ENCODE peak calls at places on chromosomes 2 and 18, in nine cellular contexts. One of them, this sample, is unnamed.

GRCh38 chr2:98704499-98705332 is 26.2 kb downstream of the MGAT4A start:
- DNase-seq in T-helper 2 cell: no peak
- DNase-seq in BJ: no peak
- DNase-seq in astrocyte of the spinal cord: no peak
- DNase-seq in activated naive CD4-positive, alpha-beta T cell treated with anti-CD3 and anti-CD28 coated beads, Interleukin-2, amount 10 ng/mL, durations not matched to agents 7 days and 5 days: no peak
- DNase-seq in germinal center: no peak
- DNase-seq in ACHN: no peak
- DNase-seq in HFF-Myc: no peak
- DNase-seq in stimulated activated effector memory CD8-positive, alpha-beta T cell treated with anti-CD3 and anti-CD28 coated beads, Interleukin-12 subunit alpha, Interleukin-12 subunit beta, amount 100 ng/mL, for 72 hours: no peak
- DNase-seq in this sample: no peak

GRCh38 chr2:234932591-234933168 is 19.1 kb upstream of the SH3BP4 start:
- DNase-seq in stimulated activated effector memory CD8-positive, alpha-beta T cell treated with anti-CD3 and anti-CD28 coated beads, Interleukin-12 subunit alpha, Interleukin-12 subunit beta, amount 100 ng/mL, for 72 hours: peak
- DNase-seq in astrocyte of the spinal cord: no peak
- DNase-seq in HFF-Myc: no peak
- DNase-seq in BJ: no peak
- DNase-seq in ACHN: no peak
- DNase-seq in germinal center: no peak
- DNase-seq in T-helper 2 cell: no peak
- DNase-seq in activated naive CD4-positive, alpha-beta T cell treated with anti-CD3 and anti-CD28 coated beads, Interleukin-2, amount 10 ng/mL, durations not matched to agents 7 days and 5 days: no peak
- DNase-seq in this sample: peak

GRCh38 chr2:8679827-8680731 is 1.8 kb upstream of the ID2 start:
- DNase-seq in T-helper 2 cell: no peak
- DNase-seq in stimulated activated effector memory CD8-positive, alpha-beta T cell treated with anti-CD3 and anti-CD28 coated beads, Interleukin-12 subunit alpha, Interleukin-12 subunit beta, amount 100 ng/mL, for 72 hours: peak
- DNase-seq in astrocyte of the spinal cord: peak
- DNase-seq in activated naive CD4-positive, alpha-beta T cell treated with anti-CD3 and anti-CD28 coated beads, Interleukin-2, amount 10 ng/mL, durations not matched to agents 7 days and 5 days: no peak
- DNase-seq in ACHN: peak
- DNase-seq in BJ: no peak
- DNase-seq in germinal center: no peak
- DNase-seq in HFF-Myc: no peak
- DNase-seq in this sample: peak

GRCh38 chr2:239606955-239607794 is 206.4 kb upstream of the HDAC4 start:
- DNase-seq in stimulated activated effector memory CD8-positive, alpha-beta T cell treated with anti-CD3 and anti-CD28 coated beads, Interleukin-12 subunit alpha, Interleukin-12 subunit beta, amount 100 ng/mL, for 72 hours: peak
- DNase-seq in ACHN: no peak
- DNase-seq in activated naive CD4-positive, alpha-beta T cell treated with anti-CD3 and anti-CD28 coated beads, Interleukin-2, amount 10 ng/mL, durations not matched to agents 7 days and 5 days: no peak
- DNase-seq in astrocyte of the spinal cord: no peak
- DNase-seq in BJ: no peak
- DNase-seq in germinal center: no peak
- DNase-seq in T-helper 2 cell: no peak
- DNase-seq in HFF-Myc: no peak
- DNase-seq in this sample: no peak

GRCh38 chr2:225025917-225026571 is 16.2 kb downstream of the DOCK10 start:
- DNase-seq in BJ: peak
- DNase-seq in T-helper 2 cell: no peak
- DNase-seq in astrocyte of the spinal cord: peak
- DNase-seq in stimulated activated effector memory CD8-positive, alpha-beta T cell treated with anti-CD3 and anti-CD28 coated beads, Interleukin-12 subunit alpha, Interleukin-12 subunit beta, amount 100 ng/mL, for 72 hours: no peak
- DNase-seq in activated naive CD4-positive, alpha-beta T cell treated with anti-CD3 and anti-CD28 coated beads, Interleukin-2, amount 10 ng/mL, durations not matched to agents 7 days and 5 days: peak
- DNase-seq in ACHN: no peak
- DNase-seq in germinal center: no peak
- DNase-seq in HFF-Myc: no peak
- DNase-seq in this sample: no peak

GRCh38 chr2:85577386-85578242 is at the start of gene VAMP8:
- DNase-seq in BJ: no peak
- DNase-seq in HFF-Myc: no peak
- DNase-seq in astrocyte of the spinal cord: no peak
- DNase-seq in germinal center: peak
- DNase-seq in stimulated activated effector memory CD8-positive, alpha-beta T cell treated with anti-CD3 and anti-CD28 coated beads, Interleukin-12 subunit alpha, Interleukin-12 subunit beta, amount 100 ng/mL, for 72 hours: peak
- DNase-seq in ACHN: peak
- DNase-seq in T-helper 2 cell: peak
- DNase-seq in activated naive CD4-positive, alpha-beta T cell treated with anti-CD3 and anti-CD28 coated beads, Interleukin-2, amount 10 ng/mL, durations not matched to agents 7 days and 5 days: peak
- DNase-seq in this sample: no peak

GRCh38 chr2:149692837-149693518 is 105.4 kb upstream of the MMADHC start:
- DNase-seq in stimulated activated effector memory CD8-positive, alpha-beta T cell treated with anti-CD3 and anti-CD28 coated beads, Interleukin-12 subunit alpha, Interleukin-12 subunit beta, amount 100 ng/mL, for 72 hours: no peak
- DNase-seq in HFF-Myc: no peak
- DNase-seq in BJ: peak
- DNase-seq in germinal center: no peak
- DNase-seq in activated naive CD4-positive, alpha-beta T cell treated with anti-CD3 and anti-CD28 coated beads, Interleukin-2, amount 10 ng/mL, durations not matched to agents 7 days and 5 days: no peak
- DNase-seq in T-helper 2 cell: no peak
- DNase-seq in ACHN: no peak
- DNase-seq in astrocyte of the spinal cord: no peak
- DNase-seq in this sample: no peak

GRCh38 chr2:70385204-70385603 is 83.3 kb upstream of the FAM136A start:
- DNase-seq in T-helper 2 cell: no peak
- DNase-seq in astrocyte of the spinal cord: no peak
- DNase-seq in HFF-Myc: no peak
- DNase-seq in germinal center: no peak
- DNase-seq in stimulated activated effector memory CD8-positive, alpha-beta T cell treated with anti-CD3 and anti-CD28 coated beads, Interleukin-12 subunit alpha, Interleukin-12 subunit beta, amount 100 ng/mL, for 72 hours: no peak
- DNase-seq in ACHN: no peak
- DNase-seq in activated naive CD4-positive, alpha-beta T cell treated with anti-CD3 and anti-CD28 coated beads, Interleukin-2, amount 10 ng/mL, durations not matched to agents 7 days and 5 days: no peak
- DNase-seq in BJ: no peak
- DNase-seq in this sample: no peak

GRCh38 chr2:33529771-33530481 is 53.5 kb downstream of the RASGRP3 start:
- DNase-seq in activated naive CD4-positive, alpha-beta T cell treated with anti-CD3 and anti-CD28 coated beads, Interleukin-2, amount 10 ng/mL, durations not matched to agents 7 days and 5 days: no peak
- DNase-seq in astrocyte of the spinal cord: peak
- DNase-seq in BJ: peak
- DNase-seq in stimulated activated effector memory CD8-positive, alpha-beta T cell treated with anti-CD3 and anti-CD28 coated beads, Interleukin-12 subunit alpha, Interleukin-12 subunit beta, amount 100 ng/mL, for 72 hours: no peak
- DNase-seq in ACHN: peak
- DNase-seq in T-helper 2 cell: no peak
- DNase-seq in germinal center: no peak
- DNase-seq in HFF-Myc: peak
- DNase-seq in this sample: no peak

GRCh38 chr18:48658721-48659120 is 119.9 kb downstream of the CTIF start:
- DNase-seq in germinal center: no peak
- DNase-seq in ACHN: no peak
- DNase-seq in astrocyte of the spinal cord: no peak
- DNase-seq in activated naive CD4-positive, alpha-beta T cell treated with anti-CD3 and anti-CD28 coated beads, Interleukin-2, amount 10 ng/mL, durations not matched to agents 7 days and 5 days: no peak
- DNase-seq in HFF-Myc: no peak
- DNase-seq in stimulated activated effector memory CD8-positive, alpha-beta T cell treated with anti-CD3 and anti-CD28 coated beads, Interleukin-12 subunit alpha, Interleukin-12 subunit beta, amount 100 ng/mL, for 72 hours: no peak
- DNase-seq in T-helper 2 cell: no peak
- DNase-seq in BJ: no peak
- DNase-seq in this sample: no peak

GRCh38 chr2:109560265-109560664 is 53.5 kb downstream of the SEPTIN10 start:
- DNase-seq in astrocyte of the spinal cord: peak
- DNase-seq in T-helper 2 cell: no peak
- DNase-seq in activated naive CD4-positive, alpha-beta T cell treated with anti-CD3 and anti-CD28 coated beads, Interleukin-2, amount 10 ng/mL, durations not matched to agents 7 days and 5 days: no peak
- DNase-seq in stimulated activated effector memory CD8-positive, alpha-beta T cell treated with anti-CD3 and anti-CD28 coated beads, Interleukin-12 subunit alpha, Interleukin-12 subunit beta, amount 100 ng/mL, for 72 hours: no peak
- DNase-seq in BJ: no peak
- DNase-seq in germinal center: no peak
- DNase-seq in HFF-Myc: no peak
- DNase-seq in ACHN: no peak
- DNase-seq in this sample: no peak

GRCh38 chr2:195562624-195563566 is 94.1 kb upstream of the SLC39A10 start:
- DNase-seq in HFF-Myc: no peak
- DNase-seq in BJ: no peak
- DNase-seq in activated naive CD4-positive, alpha-beta T cell treated with anti-CD3 and anti-CD28 coated beads, Interleukin-2, amount 10 ng/mL, durations not matched to agents 7 days and 5 days: no peak
- DNase-seq in germinal center: no peak
- DNase-seq in astrocyte of the spinal cord: no peak
- DNase-seq in T-helper 2 cell: no peak
- DNase-seq in ACHN: no peak
- DNase-seq in stimulated activated effector memory CD8-positive, alpha-beta T cell treated with anti-CD3 and anti-CD28 coated beads, Interleukin-12 subunit alpha, Interleukin-12 subunit beta, amount 100 ng/mL, for 72 hours: peak
- DNase-seq in this sample: peak

GRCh38 chr2:241788572-241788971 is 11.9 kb downstream of the GAL3ST2 start:
- DNase-seq in T-helper 2 cell: peak
- DNase-seq in astrocyte of the spinal cord: no peak
- DNase-seq in stimulated activated effector memory CD8-positive, alpha-beta T cell treated with anti-CD3 and anti-CD28 coated beads, Interleukin-12 subunit alpha, Interleukin-12 subunit beta, amount 100 ng/mL, for 72 hours: peak
- DNase-seq in ACHN: no peak
- DNase-seq in HFF-Myc: no peak
- DNase-seq in activated naive CD4-positive, alpha-beta T cell treated with anti-CD3 and anti-CD28 coated beads, Interleukin-2, amount 10 ng/mL, durations not matched to agents 7 days and 5 days: peak
- DNase-seq in germinal center: no peak
- DNase-seq in BJ: no peak
- DNase-seq in this sample: no peak

GRCh38 chr2:112821142-112821541 is 15.4 kb downstream of the IL1B start:
- DNase-seq in ACHN: no peak
- DNase-seq in activated naive CD4-positive, alpha-beta T cell treated with anti-CD3 and anti-CD28 coated beads, Interleukin-2, amount 10 ng/mL, durations not matched to agents 7 days and 5 days: peak
- DNase-seq in germinal center: no peak
- DNase-seq in T-helper 2 cell: no peak
- DNase-seq in HFF-Myc: no peak
- DNase-seq in stimulated activated effector memory CD8-positive, alpha-beta T cell treated with anti-CD3 and anti-CD28 coated beads, Interleukin-12 subunit alpha, Interleukin-12 subunit beta, amount 100 ng/mL, for 72 hours: peak
- DNase-seq in BJ: no peak
- DNase-seq in astrocyte of the spinal cord: no peak
- DNase-seq in this sample: no peak

GRCh38 chr2:26770986-26771586 is 7.0 kb downstream of the SLC35F6 start:
- DNase-seq in activated naive CD4-positive, alpha-beta T cell treated with anti-CD3 and anti-CD28 coated beads, Interleukin-2, amount 10 ng/mL, durations not matched to agents 7 days and 5 days: peak
- DNase-seq in T-helper 2 cell: no peak
- DNase-seq in astrocyte of the spinal cord: peak
- DNase-seq in HFF-Myc: no peak
- DNase-seq in germinal center: no peak
- DNase-seq in BJ: peak
- DNase-seq in ACHN: peak
- DNase-seq in stimulated activated effector memory CD8-positive, alpha-beta T cell treated with anti-CD3 and anti-CD28 coated beads, Interleukin-12 subunit alpha, Interleukin-12 subunit beta, amount 100 ng/mL, for 72 hours: no peak
- DNase-seq in this sample: peak

GRCh38 chr18:58580078-58580477 is 48.8 kb downstream of the ALPK2 start:
- DNase-seq in germinal center: no peak
- DNase-seq in astrocyte of the spinal cord: peak
- DNase-seq in stimulated activated effector memory CD8-positive, alpha-beta T cell treated with anti-CD3 and anti-CD28 coated beads, Interleukin-12 subunit alpha, Interleukin-12 subunit beta, amount 100 ng/mL, for 72 hours: no peak
- DNase-seq in HFF-Myc: no peak
- DNase-seq in BJ: no peak
- DNase-seq in ACHN: peak
- DNase-seq in activated naive CD4-positive, alpha-beta T cell treated with anti-CD3 and anti-CD28 coated beads, Interleukin-2, amount 10 ng/mL, durations not matched to agents 7 days and 5 days: no peak
- DNase-seq in T-helper 2 cell: no peak
- DNase-seq in this sample: no peak

GRCh38 chr2:42404666-42405065 is 43.6 kb upstream of the COX7A2L start:
- DNase-seq in astrocyte of the spinal cord: no peak
- DNase-seq in germinal center: no peak
- DNase-seq in stimulated activated effector memory CD8-positive, alpha-beta T cell treated with anti-CD3 and anti-CD28 coated beads, Interleukin-12 subunit alpha, Interleukin-12 subunit beta, amount 100 ng/mL, for 72 hours: no peak
- DNase-seq in HFF-Myc: no peak
- DNase-seq in ACHN: no peak
- DNase-seq in BJ: no peak
- DNase-seq in T-helper 2 cell: no peak
- DNase-seq in activated naive CD4-positive, alpha-beta T cell treated with anti-CD3 and anti-CD28 coated beads, Interleukin-2, amount 10 ng/mL, durations not matched to agents 7 days and 5 days: no peak
- DNase-seq in this sample: no peak

GRCh38 chr2:46798041-46798440 is 117.6 kb downstream of the MCFD2 start:
- DNase-seq in T-helper 2 cell: no peak
- DNase-seq in stimulated activated effector memory CD8-positive, alpha-beta T cell treated with anti-CD3 and anti-CD28 coated beads, Interleukin-12 subunit alpha, Interleukin-12 subunit beta, amount 100 ng/mL, for 72 hours: peak
- DNase-seq in BJ: no peak
- DNase-seq in HFF-Myc: no peak
- DNase-seq in germinal center: no peak
- DNase-seq in ACHN: no peak
- DNase-seq in astrocyte of the spinal cord: no peak
- DNase-seq in activated naive CD4-positive, alpha-beta T cell treated with anti-CD3 and anti-CD28 coated beads, Interleukin-2, amount 10 ng/mL, durations not matched to agents 7 days and 5 days: no peak
- DNase-seq in this sample: no peak

GRCh38 chr2:200810252-200810650 is 1.5 kb upstream of the BZW1 start:
- DNase-seq in HFF-Myc: no peak
- DNase-seq in ACHN: peak
- DNase-seq in T-helper 2 cell: no peak
- DNase-seq in germinal center: no peak
- DNase-seq in activated naive CD4-positive, alpha-beta T cell treated with anti-CD3 and anti-CD28 coated beads, Interleukin-2, amount 10 ng/mL, durations not matched to agents 7 days and 5 days: no peak
- DNase-seq in BJ: peak
- DNase-seq in stimulated activated effector memory CD8-positive, alpha-beta T cell treated with anti-CD3 and anti-CD28 coated beads, Interleukin-12 subunit alpha, Interleukin-12 subunit beta, amount 100 ng/mL, for 72 hours: peak
- DNase-seq in astrocyte of the spinal cord: peak
- DNase-seq in this sample: no peak

GRCh38 chr2:193668557-193669323 is 1474.0 kb upstream of the TMEFF2 start:
- DNase-seq in germinal center: no peak
- DNase-seq in T-helper 2 cell: no peak
- DNase-seq in activated naive CD4-positive, alpha-beta T cell treated with anti-CD3 and anti-CD28 coated beads, Interleukin-2, amount 10 ng/mL, durations not matched to agents 7 days and 5 days: no peak
- DNase-seq in HFF-Myc: no peak
- DNase-seq in ACHN: no peak
- DNase-seq in stimulated activated effector memory CD8-positive, alpha-beta T cell treated with anti-CD3 and anti-CD28 coated beads, Interleukin-12 subunit alpha, Interleukin-12 subunit beta, amount 100 ng/mL, for 72 hours: no peak
- DNase-seq in astrocyte of the spinal cord: no peak
- DNase-seq in BJ: no peak
- DNase-seq in this sample: no peak

GRCh38 chr2:121694398-121695178 is 42.1 kb downstream of the NIFK start:
- DNase-seq in germinal center: no peak
- DNase-seq in astrocyte of the spinal cord: peak
- DNase-seq in stimulated activated effector memory CD8-positive, alpha-beta T cell treated with anti-CD3 and anti-CD28 coated beads, Interleukin-12 subunit alpha, Interleukin-12 subunit beta, amount 100 ng/mL, for 72 hours: no peak
- DNase-seq in T-helper 2 cell: no peak
- DNase-seq in activated naive CD4-positive, alpha-beta T cell treated with anti-CD3 and anti-CD28 coated beads, Interleukin-2, amount 10 ng/mL, durations not matched to agents 7 days and 5 days: no peak
- DNase-seq in HFF-Myc: no peak
- DNase-seq in BJ: no peak
- DNase-seq in ACHN: peak
- DNase-seq in this sample: no peak

GRCh38 chr2:120867290-120868231 is 131.9 kb downstream of the GLI2 start:
- DNase-seq in astrocyte of the spinal cord: peak
- DNase-seq in ACHN: peak
- DNase-seq in BJ: peak
- DNase-seq in T-helper 2 cell: no peak
- DNase-seq in germinal center: no peak
- DNase-seq in activated naive CD4-positive, alpha-beta T cell treated with anti-CD3 and anti-CD28 coated beads, Interleukin-2, amount 10 ng/mL, durations not matched to agents 7 days and 5 days: no peak
- DNase-seq in stimulated activated effector memory CD8-positive, alpha-beta T cell treated with anti-CD3 and anti-CD28 coated beads, Interleukin-12 subunit alpha, Interleukin-12 subunit beta, amount 100 ng/mL, for 72 hours: no peak
- DNase-seq in HFF-Myc: no peak
- DNase-seq in this sample: peak

GRCh38 chr2:70123051-70123828 is 36.0 kb downstream of the PCBP1 start:
- DNase-seq in HFF-Myc: no peak
- DNase-seq in astrocyte of the spinal cord: peak
- DNase-seq in stimulated activated effector memory CD8-positive, alpha-beta T cell treated with anti-CD3 and anti-CD28 coated beads, Interleukin-12 subunit alpha, Interleukin-12 subunit beta, amount 100 ng/mL, for 72 hours: no peak
- DNase-seq in BJ: no peak
- DNase-seq in germinal center: no peak
- DNase-seq in ACHN: no peak
- DNase-seq in T-helper 2 cell: no peak
- DNase-seq in activated naive CD4-positive, alpha-beta T cell treated with anti-CD3 and anti-CD28 coated beads, Interleukin-2, amount 10 ng/mL, durations not matched to agents 7 days and 5 days: no peak
- DNase-seq in this sample: no peak

GRCh38 chr18:477565-477964 is 22.9 kb downstream of the COLEC12 start:
- DNase-seq in HFF-Myc: no peak
- DNase-seq in ACHN: no peak
- DNase-seq in BJ: no peak
- DNase-seq in stimulated activated effector memory CD8-positive, alpha-beta T cell treated with anti-CD3 and anti-CD28 coated beads, Interleukin-12 subunit alpha, Interleukin-12 subunit beta, amount 100 ng/mL, for 72 hours: no peak
- DNase-seq in T-helper 2 cell: no peak
- DNase-seq in germinal center: peak
- DNase-seq in activated naive CD4-positive, alpha-beta T cell treated with anti-CD3 and anti-CD28 coated beads, Interleukin-2, amount 10 ng/mL, durations not matched to agents 7 days and 5 days: peak
- DNase-seq in astrocyte of the spinal cord: no peak
- DNase-seq in this sample: no peak

GRCh38 chr2:118431188-118431562 is 342.9 kb downstream of the INSIG2 start:
- DNase-seq in germinal center: no peak
- DNase-seq in HFF-Myc: no peak
- DNase-seq in activated naive CD4-positive, alpha-beta T cell treated with anti-CD3 and anti-CD28 coated beads, Interleukin-2, amount 10 ng/mL, durations not matched to agents 7 days and 5 days: no peak
- DNase-seq in ACHN: no peak
- DNase-seq in T-helper 2 cell: no peak
- DNase-seq in BJ: no peak
- DNase-seq in stimulated activated effector memory CD8-positive, alpha-beta T cell treated with anti-CD3 and anti-CD28 coated beads, Interleukin-12 subunit alpha, Interleukin-12 subunit beta, amount 100 ng/mL, for 72 hours: no peak
- DNase-seq in astrocyte of the spinal cord: peak
- DNase-seq in this sample: no peak

GRCh38 chr2:33033524-33034150 is 86.9 kb downstream of the LTBP1 start:
- DNase-seq in BJ: no peak
- DNase-seq in astrocyte of the spinal cord: peak
- DNase-seq in stimulated activated effector memory CD8-positive, alpha-beta T cell treated with anti-CD3 and anti-CD28 coated beads, Interleukin-12 subunit alpha, Interleukin-12 subunit beta, amount 100 ng/mL, for 72 hours: no peak
- DNase-seq in T-helper 2 cell: no peak
- DNase-seq in activated naive CD4-positive, alpha-beta T cell treated with anti-CD3 and anti-CD28 coated beads, Interleukin-2, amount 10 ng/mL, durations not matched to agents 7 days and 5 days: no peak
- DNase-seq in ACHN: peak
- DNase-seq in germinal center: no peak
- DNase-seq in HFF-Myc: no peak
- DNase-seq in this sample: peak

GRCh38 chr2:36904636-36905035 is 61.7 kb downstream of the STRN start:
- DNase-seq in germinal center: no peak
- DNase-seq in HFF-Myc: no peak
- DNase-seq in stimulated activated effector memory CD8-positive, alpha-beta T cell treated with anti-CD3 and anti-CD28 coated beads, Interleukin-12 subunit alpha, Interleukin-12 subunit beta, amount 100 ng/mL, for 72 hours: no peak
- DNase-seq in ACHN: no peak
- DNase-seq in T-helper 2 cell: no peak
- DNase-seq in BJ: no peak
- DNase-seq in astrocyte of the spinal cord: no peak
- DNase-seq in activated naive CD4-positive, alpha-beta T cell treated with anti-CD3 and anti-CD28 coated beads, Interleukin-2, amount 10 ng/mL, durations not matched to agents 7 days and 5 days: no peak
- DNase-seq in this sample: no peak

GRCh38 chr2:111671426-111672150 is 212.4 kb downstream of the ANAPC1 start:
- DNase-seq in BJ: no peak
- DNase-seq in stimulated activated effector memory CD8-positive, alpha-beta T cell treated with anti-CD3 and anti-CD28 coated beads, Interleukin-12 subunit alpha, Interleukin-12 subunit beta, amount 100 ng/mL, for 72 hours: peak
- DNase-seq in activated naive CD4-positive, alpha-beta T cell treated with anti-CD3 and anti-CD28 coated beads, Interleukin-2, amount 10 ng/mL, durations not matched to agents 7 days and 5 days: no peak
- DNase-seq in germinal center: no peak
- DNase-seq in HFF-Myc: no peak
- DNase-seq in ACHN: no peak
- DNase-seq in T-helper 2 cell: no peak
- DNase-seq in astrocyte of the spinal cord: peak
- DNase-seq in this sample: no peak

GRCh38 chr2:38115216-38116012 is 39.5 kb upstream of the CYP1B1 start:
- DNase-seq in ACHN: peak
- DNase-seq in BJ: no peak
- DNase-seq in HFF-Myc: no peak
- DNase-seq in astrocyte of the spinal cord: peak
- DNase-seq in activated naive CD4-positive, alpha-beta T cell treated with anti-CD3 and anti-CD28 coated beads, Interleukin-2, amount 10 ng/mL, durations not matched to agents 7 days and 5 days: peak
- DNase-seq in T-helper 2 cell: no peak
- DNase-seq in germinal center: peak
- DNase-seq in stimulated activated effector memory CD8-positive, alpha-beta T cell treated with anti-CD3 and anti-CD28 coated beads, Interleukin-12 subunit alpha, Interleukin-12 subunit beta, amount 100 ng/mL, for 72 hours: peak
- DNase-seq in this sample: peak

GRCh38 chr2:158668394-158668793 is 126.7 kb upstream of the DAPL1 start:
- DNase-seq in HFF-Myc: no peak
- DNase-seq in T-helper 2 cell: no peak
- DNase-seq in germinal center: no peak
- DNase-seq in astrocyte of the spinal cord: no peak
- DNase-seq in BJ: no peak
- DNase-seq in ACHN: no peak
- DNase-seq in activated naive CD4-positive, alpha-beta T cell treated with anti-CD3 and anti-CD28 coated beads, Interleukin-2, amount 10 ng/mL, durations not matched to agents 7 days and 5 days: no peak
- DNase-seq in stimulated activated effector memory CD8-positive, alpha-beta T cell treated with anti-CD3 and anti-CD28 coated beads, Interleukin-12 subunit alpha, Interleukin-12 subunit beta, amount 100 ng/mL, for 72 hours: no peak
- DNase-seq in this sample: no peak

This sample was measured in SK-N-SH.